ENCODE peak calls at places on chromosomes 7 and 10, in nine cellular contexts. N is thyroid gland; O is stomach; Y is heart right ventricle; V is right lobe of liver; F is cardiac muscle cell; H is WERI-Rb-1; I is CD4-positive, CD25-positive, alpha-beta regulatory T cell; M is breast epithelium. K is an unnamed sample.

GRCh38 chr7:117772416-117772815 is 100.8 kb downstream of the CTTNBP2 start:
- DNase-seq in I (no peak), F (no peak), M (no peak), O (no peak), V (no peak), N (no peak), Y (no peak), H (no peak), K (no peak)

GRCh38 chr10:77160679-77161078 is 476.9 kb downstream of the KCNMA1 start:
- DNase-seq in M (no peak), F (no peak), N (no peak), V (no peak), O (no peak), Y (no peak), H (no peak), I (no peak), K (no peak)

GRCh38 chr7:104938741-104939390 is 75.1 kb upstream of the KMT2E start:
- DNase-seq in H (no peak), O (no peak), I (no peak), N (no peak), V (no peak), Y (no peak), M (no peak), F (no peak), K (no peak)

GRCh38 chr10:1141701-1142100 is 85.5 kb downstream of the WDR37 start:
- DNase-seq in V (no peak), N (no peak), I (no peak), O (no peak), F (no peak), Y (no peak), M (no peak), H (no peak), K (no peak)

GRCh38 chr10:114166053-114166452 is 8.0 kb downstream of the CCDC186 start:
- DNase-seq in V (no peak), O (no peak), N (no peak), I (no peak), H (no peak), M (no peak), F (no peak), Y (no peak), K (no peak)

GRCh38 chr7:82755705-82756551 is 312.4 kb upstream of the CACNA2D1 start:
- DNase-seq in O (no peak), V (no peak), H (no peak), N (no peak), Y (no peak), F (no peak), I (no peak), M (no peak), K (no peak)

GRCh38 chr7:98784216-98784785 is 85.5 kb downstream of the TMEM130 start:
- DNase-seq in F (no peak), N (no peak), I (no peak), Y (no peak), H (no peak), M (no peak), V (no peak), O (no peak), K (no peak)

GRCh38 chr7:125423444-125424155 is 494.0 kb upstream of the POT1 start:
- DNase-seq in N (no peak), F (no peak), M (no peak), Y (no peak), I (peak; percentile 12), H (no peak), V (no peak), O (no peak), K (no peak)

GRCh38 chr7:94908204-94909022 is 1.0 kb downstream of the PPP1R9A start:
- DNase-seq in F (peak; percentile 74), Y (peak; percentile 26), V (no peak), I (no peak), H (peak; percentile 53), O (peak; percentile 44), M (peak; percentile 30), N (peak; percentile 74), K (no peak)

GRCh38 chr10:55820478-55820877 is 540.6 kb downstream of the ZWINT start:
- DNase-seq in I (no peak), F (no peak), N (no peak), V (no peak), M (no peak), H (no peak), O (no peak), Y (no peak), K (no peak)

GRCh38 chr7:30817060-30817770 is 46.0 kb downstream of the MINDY4 start:
- DNase-seq in N (no peak), M (no peak), H (no peak), Y (no peak), F (no peak), V (no peak), I (no peak), O (no peak), K (no peak)

GRCh38 chr10:22158426-22158825 is 59.4 kb downstream of the EBLN1 start:
- DNase-seq in M (no peak), H (no peak), Y (no peak), F (no peak), I (no peak), V (no peak), O (no peak), N (peak; percentile 24), K (no peak)

GRCh38 chr7:81990395-81990794 is 220.5 kb upstream of the HGF start:
- DNase-seq in F (no peak), H (no peak), I (no peak), M (no peak), O (no peak), Y (no peak), V (no peak), N (no peak), K (no peak)

DNA sequence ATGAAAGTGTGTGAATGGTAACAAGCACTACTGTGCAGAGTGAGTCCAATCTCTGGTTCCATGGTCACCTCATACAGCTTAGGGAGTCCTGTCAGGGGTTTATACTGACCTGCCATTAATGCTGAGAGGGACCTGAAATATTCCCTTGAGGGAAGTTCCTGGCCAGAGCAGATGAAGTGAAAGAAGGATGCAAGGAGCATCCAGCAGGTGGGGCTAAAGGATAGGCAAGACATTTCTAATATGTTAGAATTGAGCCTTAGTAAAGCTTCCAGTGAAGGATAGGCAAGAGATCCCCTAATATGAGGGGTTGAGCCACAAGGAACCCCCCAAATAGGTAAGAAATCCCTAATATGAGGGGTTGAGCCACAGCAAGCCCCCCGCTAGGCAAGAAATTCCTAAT is 25.5 kb upstream of the FAM221A start:
- DNase-seq in I (peak; percentile 17), N (peak; percentile 34), O (peak; percentile 58), V (no peak), M (no peak), F (no peak), H (peak; percentile 59), Y (no peak), K (no peak)
- H3K4me3 ChIP-seq in I (no peak overlapping the region), N (no peak overlapping the region), O (no peak overlapping the region), V (no peak overlapping the region), M (no peak overlapping the region), F (no peak overlapping the region), H (no peak overlapping the region), Y (no peak overlapping the region), K (no peak overlapping the region)

GRCh38 chr7:50703654-50704053 is 79.0 kb downstream of the GRB10 start:
- DNase-seq in I (no peak), O (no peak), V (no peak), H (no peak), F (no peak), Y (no peak), N (no peak), M (no peak), K (no peak)

GRCh38 chr7:50707607-50708006 is 75.1 kb downstream of the GRB10 start:
- DNase-seq in H (no peak), O (no peak), I (no peak), N (no peak), V (no peak), F (no peak), M (no peak), Y (no peak), K (no peak)

GRCh38 chr7:50709151-50709550 is 73.5 kb downstream of the GRB10 start:
- DNase-seq in V (no peak), H (no peak), F (no peak), N (no peak), Y (no peak), O (no peak), M (no peak), I (no peak), K (no peak)

GRCh38 chr7:50706469-50706937 is 76.2 kb downstream of the GRB10 start:
- DNase-seq in O (no peak), H (no peak), V (no peak), Y (no peak), M (no peak), F (no peak), N (no peak), I (no peak), K (no peak)

GRCh38 chr7:50704844-50705243 is 77.9 kb downstream of the GRB10 start:
- DNase-seq in I (no peak), M (no peak), Y (no peak), O (no peak), N (no peak), F (no peak), V (no peak), H (no peak), K (no peak)
- H3K36me3 ChIP-seq in I (no peaks in the 10 kb centered on the region), M (peaks cover 4% of the 10 kb centered on the region), Y (no peaks in the 10 kb centered on the region), O (peaks cover 23% of the 10 kb centered on the region), N (no peaks in the 10 kb centered on the region), F (no peaks in the 10 kb centered on the region), V (no peaks in the 10 kb centered on the region), H (no peaks in the 10 kb centered on the region), K (no peaks in the 10 kb centered on the region)

DNA sequence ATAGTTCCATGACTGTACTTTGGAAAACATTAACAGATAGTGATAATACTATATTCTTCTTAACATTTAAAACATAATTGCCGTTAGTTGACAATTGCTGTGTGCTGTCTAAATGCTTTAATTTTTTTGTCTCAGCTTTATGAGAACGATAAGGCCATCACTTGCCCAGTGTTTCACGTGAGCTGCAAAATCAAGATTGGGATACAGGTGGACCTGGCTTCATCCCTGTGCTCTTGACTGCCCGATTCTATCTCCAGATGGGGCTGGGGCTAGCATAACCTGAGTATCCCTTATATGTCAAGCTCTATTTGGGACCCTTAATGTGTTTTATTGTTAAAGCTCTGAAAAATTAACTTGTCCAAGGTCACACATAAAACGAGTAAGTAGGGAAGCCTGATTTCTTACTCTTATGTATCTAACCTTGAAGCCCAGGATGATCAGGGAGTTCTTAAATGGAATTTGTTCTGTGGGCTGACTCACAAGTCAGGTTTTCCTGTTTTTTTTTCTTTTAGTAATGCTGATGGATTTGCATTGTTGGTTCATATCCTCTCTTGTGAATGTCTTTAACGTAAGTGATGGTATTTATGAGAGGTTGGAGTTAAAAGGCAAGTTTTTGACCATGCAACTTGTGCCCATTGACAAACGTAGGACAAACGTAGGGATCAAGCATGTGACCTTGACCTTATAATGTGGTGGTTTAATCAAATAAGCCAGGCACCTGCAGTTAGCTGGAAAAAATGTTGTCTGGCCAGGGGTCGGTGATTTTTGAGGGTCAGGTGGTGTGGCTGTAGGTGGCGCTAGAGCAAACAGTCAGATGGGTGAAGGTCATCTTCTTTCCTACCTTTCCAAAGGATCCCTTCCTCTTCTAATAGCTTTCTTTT is 3.6 kb downstream of the PRKAR2B start:
- DNase-seq in V (no peak), N (no peak), M (no peak), Y (no peak), H (no peak), F (no peak), I (no peak), O (no peak), K (no peak)
- H3K4me3 ChIP-seq in V (no peak overlapping the region), N (no peak overlapping the region), M (no peak overlapping the region), Y (no peak overlapping the region), H (no peak overlapping the region), F (no peak overlapping the region), I (no peak overlapping the region), O (no peak overlapping the region), K (no peak overlapping the region)

DNA sequence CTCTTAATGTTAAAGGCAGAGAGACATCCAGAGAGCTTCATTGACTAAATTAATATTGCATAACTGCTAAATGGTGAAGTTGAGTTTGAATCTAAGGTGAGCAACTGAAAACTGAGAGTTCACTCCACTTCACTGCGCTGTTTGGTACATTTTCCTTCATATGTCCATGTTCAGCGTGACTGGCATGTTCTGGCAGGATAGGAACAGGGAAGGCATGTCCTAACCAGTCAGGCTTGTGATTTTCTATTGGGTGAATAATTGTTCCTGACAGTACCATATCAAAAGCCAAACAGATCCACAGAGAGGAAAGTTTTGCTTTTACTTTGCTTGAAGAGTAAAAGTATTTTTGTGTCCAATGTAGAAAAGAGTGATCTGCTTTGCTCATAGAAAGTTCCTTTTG is 53.2 kb downstream of the WDFY4 start:
- DNase-seq in H (no peak), F (no peak), O (no peak), Y (no peak), M (no peak), N (no peak), V (no peak), I (no peak), K (no peak)
- H3K36me3 ChIP-seq in H (no peaks in the 10 kb centered on the region), F (no peaks in the 10 kb centered on the region), O (no peaks in the 10 kb centered on the region), Y (no peaks in the 10 kb centered on the region), M (no peaks in the 10 kb centered on the region), N (no peaks in the 10 kb centered on the region), V (no peaks in the 10 kb centered on the region), I (no peaks in the 10 kb centered on the region), K (no peaks in the 10 kb centered on the region)